ENCODE peak calls at places on chromosomes 1 and 21, in five cellular contexts. One of them, this sample, is unnamed. For H3K9me3, the result is how much of the 10 kb centered on the place peaks cover.

GRCh38 chr1:195981448-195982139 is 626.6 kb downstream of the KCNT2 start:
- DNase-seq in heart left ventricle: no peak
- DNase-seq in fibroblast of lung: peak
- DNase-seq in SJSA1: no peak
- DNase-seq in ovary: no peak
- DNase-seq in this sample: peak

GRCh38 chr1:248840946-248841345 is 2.9 kb downstream of the ZNF672 start:
- DNase-seq in heart left ventricle: no peak
- DNase-seq in SJSA1: no peak
- DNase-seq in ovary: no peak
- DNase-seq in fibroblast of lung: no peak
- DNase-seq in this sample: no peak

GRCh38 chr1:232949636-232950196 is 695 bp upstream of the NTPCR start:
- DNase-seq in ovary: no peak
- DNase-seq in SJSA1: no peak
- DNase-seq in fibroblast of lung: no peak
- DNase-seq in heart left ventricle: no peak
- DNase-seq in this sample: no peak

GRCh38 chr1:92960395-92961130 is 699 bp downstream of the DIPK1A start:
- DNase-seq in fibroblast of lung: peak
- DNase-seq in ovary: peak
- DNase-seq in SJSA1: peak
- DNase-seq in heart left ventricle: peak
- DNase-seq in this sample: peak

GRCh38 chr1:107153033-107153432 is 12.2 kb downstream of the NTNG1 start:
- DNase-seq in ovary: no peak
- DNase-seq in heart left ventricle: no peak
- DNase-seq in SJSA1: no peak
- DNase-seq in fibroblast of lung: no peak
- DNase-seq in this sample: no peak

GRCh38 chr1:208025036-208025435 is 114.1 kb upstream of the CD34 start:
- DNase-seq in SJSA1: no peak
- DNase-seq in fibroblast of lung: peak
- DNase-seq in heart left ventricle: no peak
- DNase-seq in ovary: no peak
- DNase-seq in this sample: no peak

GRCh38 chr21:33101300-33102005 is 31.5 kb downstream of the OLIG1 start:
- DNase-seq in heart left ventricle: no peak
- DNase-seq in SJSA1: no peak
- DNase-seq in ovary: no peak
- DNase-seq in fibroblast of lung: no peak
- DNase-seq in this sample: no peak

GRCh38 chr21:33080376-33080775 is 10.4 kb downstream of the OLIG1 start:
- DNase-seq in ovary: no peak
- DNase-seq in SJSA1: no peak
- DNase-seq in heart left ventricle: no peak
- DNase-seq in fibroblast of lung: no peak
- DNase-seq in this sample: no peak

GRCh38 chr1:103525114-103525606 is 339 bp upstream of the RNPC3 start:
- DNase-seq in ovary: peak
- DNase-seq in fibroblast of lung: peak
- DNase-seq in heart left ventricle: no peak
- DNase-seq in SJSA1: peak
- DNase-seq in this sample: peak

GRCh38 chr21:25639167-25639921 is at the start of gene JAM2:
- DNase-seq in SJSA1: peak
- DNase-seq in fibroblast of lung: peak
- DNase-seq in heart left ventricle: peak
- DNase-seq in ovary: peak
- DNase-seq in this sample: peak

GRCh38 chr1:17194133-17194475 is 10.8 kb upstream of the PADI1 start:
- DNase-seq in SJSA1: no peak
- DNase-seq in fibroblast of lung: no peak
- DNase-seq in ovary: no peak
- DNase-seq in heart left ventricle: no peak
- DNase-seq in this sample: no peak

GRCh38 chr1:195754874-195755273 is 853.4 kb downstream of the KCNT2 start:
- DNase-seq in SJSA1: no peak
- DNase-seq in ovary: no peak
- DNase-seq in heart left ventricle: no peak
- DNase-seq in fibroblast of lung: peak
- DNase-seq in this sample: peak

GRCh38 chr1:152309955-152310354 is 15.1 kb downstream of the FLG start:
- DNase-seq in heart left ventricle: no peak
- DNase-seq in fibroblast of lung: no peak
- DNase-seq in SJSA1: no peak
- DNase-seq in ovary: no peak
- DNase-seq in this sample: no peak

GRCh38 chr1:152313319-152313801 is 11.7 kb downstream of the FLG start:
- DNase-seq in fibroblast of lung: no peak
- DNase-seq in ovary: no peak
- DNase-seq in heart left ventricle: no peak
- DNase-seq in SJSA1: no peak
- DNase-seq in this sample: no peak

GRCh38 chr1:152313970-152314369 is 11.1 kb downstream of the FLG start:
- DNase-seq in fibroblast of lung: no peak
- DNase-seq in ovary: no peak
- DNase-seq in heart left ventricle: no peak
- DNase-seq in SJSA1: no peak
- DNase-seq in this sample: no peak
- H3K9me3 ChIP-seq in fibroblast of lung: under half
- H3K9me3 ChIP-seq in ovary: under half
- H3K9me3 ChIP-seq in heart left ventricle: under half
- H3K9me3 ChIP-seq in SJSA1: under half
- H3K9me3 ChIP-seq in this sample: under half

GRCh38 chr1:4034318-4034887 is 134.3 kb upstream of the C1orf174 start:
- DNase-seq in heart left ventricle: no peak
- DNase-seq in ovary: no peak
- DNase-seq in SJSA1: no peak
- DNase-seq in fibroblast of lung: no peak
- DNase-seq in this sample: no peak
- H3K9me3 ChIP-seq in heart left ventricle: under half
- H3K9me3 ChIP-seq in ovary: under half
- H3K9me3 ChIP-seq in SJSA1: under half
- H3K9me3 ChIP-seq in fibroblast of lung: under half
- H3K9me3 ChIP-seq in this sample: under half

GRCh38 chr1:201587729-201588128 is 48.8 kb downstream of the NAV1 start:
- DNase-seq in heart left ventricle: no peak
- DNase-seq in fibroblast of lung: no peak
- DNase-seq in ovary: no peak
- DNase-seq in SJSA1: no peak
- DNase-seq in this sample: no peak

GRCh38 chr1:201591981-201592380 is 53.1 kb downstream of the NAV1 start:
- DNase-seq in fibroblast of lung: no peak
- DNase-seq in heart left ventricle: no peak
- DNase-seq in ovary: no peak
- DNase-seq in SJSA1: no peak
- DNase-seq in this sample: no peak

GRCh38 chr1:201591348-201591747 is 52.4 kb downstream of the NAV1 start:
- DNase-seq in fibroblast of lung: no peak
- DNase-seq in ovary: no peak
- DNase-seq in heart left ventricle: no peak
- DNase-seq in SJSA1: no peak
- DNase-seq in this sample: no peak

GRCh38 chr1:201589186-201589585 is 50.3 kb downstream of the NAV1 start:
- DNase-seq in ovary: no peak
- DNase-seq in SJSA1: no peak
- DNase-seq in heart left ventricle: no peak
- DNase-seq in fibroblast of lung: no peak
- DNase-seq in this sample: no peak

DNA sequence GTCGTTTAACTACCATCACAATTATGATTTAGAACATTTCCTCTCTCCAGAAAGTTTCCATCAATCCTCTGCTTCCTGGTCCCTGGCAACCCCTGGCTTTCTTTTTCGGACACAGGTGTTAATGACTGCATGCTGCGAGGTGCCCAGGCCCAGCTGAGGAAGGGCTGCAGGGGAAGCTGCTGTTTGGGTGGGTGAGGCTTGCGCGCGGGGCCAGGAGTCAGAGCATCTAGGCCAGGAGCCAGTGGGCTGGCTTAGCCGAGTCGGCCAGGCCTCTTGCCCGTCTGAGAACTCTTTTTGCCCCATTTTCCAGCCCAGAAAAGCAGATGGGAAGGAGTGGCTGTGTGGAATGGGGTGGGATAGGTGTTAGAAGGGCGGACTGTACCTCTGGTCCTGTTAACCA is 51.5 kb downstream of the NAV1 start:
- DNase-seq in heart left ventricle: no peak
- DNase-seq in fibroblast of lung: no peak
- DNase-seq in ovary: no peak
- DNase-seq in SJSA1: no peak
- DNase-seq in this sample: no peak
- H3K9me3 ChIP-seq in heart left ventricle: under half
- H3K9me3 ChIP-seq in fibroblast of lung: under half
- H3K9me3 ChIP-seq in ovary: under half
- H3K9me3 ChIP-seq in SJSA1: under half
- H3K9me3 ChIP-seq in this sample: under half

GRCh38 chr1:2999571-2999970 is 21.7 kb upstream of the ACTRT2 start:
- DNase-seq in ovary: no peak
- DNase-seq in SJSA1: no peak
- DNase-seq in heart left ventricle: no peak
- DNase-seq in fibroblast of lung: no peak
- DNase-seq in this sample: no peak

GRCh38 chr1:2999138-2999537 is 22.1 kb upstream of the ACTRT2 start:
- DNase-seq in ovary: no peak
- DNase-seq in SJSA1: no peak
- DNase-seq in heart left ventricle: no peak
- DNase-seq in fibroblast of lung: no peak
- DNase-seq in this sample: no peak

GRCh38 chr1:3000214-3000613 is 21.1 kb upstream of the ACTRT2 start:
- DNase-seq in heart left ventricle: peak
- DNase-seq in fibroblast of lung: no peak
- DNase-seq in SJSA1: no peak
- DNase-seq in ovary: no peak
- DNase-seq in this sample: no peak

GRCh38 chr1:3000671-3001470 is 20.4 kb upstream of the ACTRT2 start:
- DNase-seq in SJSA1: no peak
- DNase-seq in heart left ventricle: peak
- DNase-seq in fibroblast of lung: no peak
- DNase-seq in ovary: no peak
- DNase-seq in this sample: no peak

GRCh38 chr1:2998503-2999100 is 22.7 kb upstream of the ACTRT2 start:
- DNase-seq in SJSA1: no peak
- DNase-seq in heart left ventricle: no peak
- DNase-seq in fibroblast of lung: no peak
- DNase-seq in ovary: no peak
- DNase-seq in this sample: no peak
- H3K9me3 ChIP-seq in SJSA1: under half
- H3K9me3 ChIP-seq in heart left ventricle: under half
- H3K9me3 ChIP-seq in fibroblast of lung: under half
- H3K9me3 ChIP-seq in ovary: under half
- H3K9me3 ChIP-seq in this sample: under half

GRCh38 chr21:16102113-16102512 is 372.3 kb downstream of the USP25 start:
- DNase-seq in heart left ventricle: no peak
- DNase-seq in fibroblast of lung: no peak
- DNase-seq in SJSA1: no peak
- DNase-seq in ovary: no peak
- DNase-seq in this sample: no peak
- H3K9me3 ChIP-seq in heart left ventricle: under half
- H3K9me3 ChIP-seq in fibroblast of lung: under half
- H3K9me3 ChIP-seq in SJSA1: under half
- H3K9me3 ChIP-seq in ovary: under half
- H3K9me3 ChIP-seq in this sample: under half

GRCh38 chr1:213409208-213409631 is 358.2 kb downstream of the RPS6KC1 start:
- DNase-seq in ovary: no peak
- DNase-seq in heart left ventricle: no peak
- DNase-seq in SJSA1: no peak
- DNase-seq in fibroblast of lung: no peak
- DNase-seq in this sample: no peak
- H3K9me3 ChIP-seq in ovary: under half
- H3K9me3 ChIP-seq in heart left ventricle: under half
- H3K9me3 ChIP-seq in SJSA1: under half
- H3K9me3 ChIP-seq in fibroblast of lung: under half
- H3K9me3 ChIP-seq in this sample: under half

DNA sequence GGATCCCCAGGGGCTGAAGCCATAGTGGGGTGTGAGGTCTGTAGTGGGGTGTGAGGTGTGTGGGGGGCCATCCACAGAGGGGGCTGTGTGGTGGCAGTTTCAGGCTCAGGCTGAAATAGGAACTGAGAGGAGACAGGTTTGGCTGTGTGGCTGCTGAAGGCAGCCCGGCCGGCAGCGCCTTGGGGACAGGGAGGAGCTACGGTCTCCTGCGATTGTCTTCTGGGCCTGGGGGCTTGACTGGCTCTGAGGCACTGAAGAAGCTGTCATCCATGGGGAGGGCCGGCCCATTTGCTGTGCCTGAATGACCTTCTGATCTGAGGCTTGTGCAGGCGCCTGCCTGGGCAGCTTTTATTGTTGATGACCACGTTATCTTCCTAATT is 10.0 kb upstream of the TTC34 start:
- DNase-seq in SJSA1: no peak
- DNase-seq in heart left ventricle: no peak
- DNase-seq in ovary: no peak
- DNase-seq in fibroblast of lung: no peak
- DNase-seq in this sample: no peak
- H3K9me3 ChIP-seq in SJSA1: under half
- H3K9me3 ChIP-seq in heart left ventricle: under half
- H3K9me3 ChIP-seq in ovary: under half
- H3K9me3 ChIP-seq in fibroblast of lung: under half
- H3K9me3 ChIP-seq in this sample: half or more

This sample was measured in IMR-90.